ENCODE peak calls at places on chromosomes 13 and 19, in four cellular contexts. Z is HepG2, A is fibroblast of lung, B is neuronal stem cell. S is an unnamed sample.

GRCh38 chr13:30453727-30454126 is 12.0 kb downstream of the HMGB1 start:
- DNase-seq in A (no peak), B (no peak), Z (no peak), S (no peak)

GRCh38 chr13:112776354-112776753 is 86.5 kb downstream of the ATP11A start:
- DNase-seq in Z (no peak), B (no peak), A (no peak), S (no peak)

GRCh38 chr13:45456196-45456972 is 8.4 kb upstream of the COG3 start:
- DNase-seq in A (peak), Z (no peak), B (no peak), S (peak)

GRCh38 chr13:98900442-98900841 is 77.4 kb downstream of the DOCK9 start:
- DNase-seq in B (no peak), Z (no peak), A (no peak), S (no peak)

GRCh38 chr19:35248310-35249145 is at the start of gene LSR:
- DNase-seq in B (peak), A (no peak), Z (peak), S (peak)

GRCh38 chr19:9937001-9937411 is 691 bp upstream of the OLFM2 start:
- DNase-seq in A (no peak), Z (no peak), B (no peak), S (no peak)

GRCh38 chr19:7710616-7711015 is 8.7 kb upstream of the FCER2 start:
- DNase-seq in Z (no peak), B (no peak), A (no peak), S (no peak)

GRCh38 chr13:76019421-76020044 is 383.4 kb downstream of the LMO7 start:
- DNase-seq in A (peak), Z (peak), B (no peak), S (no peak)

GRCh38 chr19:8307400-8307964 is 676 bp downstream of the CD320 start:
- DNase-seq in Z (peak), B (no peak), A (no peak), S (no peak)

GRCh38 chr19:13053761-13054604 is 48.7 kb downstream of the LYL1 start:
- DNase-seq in A (peak), B (peak), Z (peak), S (peak)

GRCh38 chr19:58037927-58038687 is 4.3 kb downstream of the ZSCAN1 start:
- DNase-seq in A (no peak), Z (no peak), B (no peak), S (no peak)

GRCh38 chr19:56918682-56919307 is 78.3 kb upstream of the PEG3 start:
- DNase-seq in Z (peak), A (no peak), B (no peak), S (no peak)

GRCh38 chr19:50794778-50795664 is 4.8 kb downstream of the ACP4 start:
- DNase-seq in B (no peak), A (no peak), Z (no peak), S (no peak)

GRCh38 chr19:19261350-19262189 is 11.5 kb downstream of the TM6SF2 start:
- DNase-seq in B (peak), A (no peak), Z (no peak), S (no peak)

GRCh38 chr13:40167327-40167726 is 499.1 kb downstream of the FOXO1 start:
- DNase-seq in Z (no peak), A (no peak), B (no peak), S (no peak)

GRCh38 chr13:74819549-74819948 is 662.4 kb downstream of the TBC1D4 start:
- DNase-seq in B (no peak), A (peak), Z (no peak), S (peak)

GRCh38 chr13:26112843-26113242 is 61.0 kb upstream of the SHISA2 start:
- DNase-seq in Z (no peak), A (no peak), B (no peak), S (peak)

GRCh38 chr13:44698076-44698475 is 121.9 kb upstream of the TSC22D1 start:
- DNase-seq in B (peak), A (no peak), Z (no peak), S (no peak)

GRCh38 chr13:56886398-56886797 is 254.3 kb upstream of the PRR20A start:
- DNase-seq in A (no peak), B (no peak), Z (no peak), S (no peak)

GRCh38 chr19:46065486-46065885 is 24.7 kb upstream of the IGFL4 start:
- DNase-seq in Z (no peak), B (no peak), A (peak), S (peak)

GRCh38 chr13:111950697-111951096 is 116.3 kb upstream of the SOX1 start:
- DNase-seq in A (no peak), Z (no peak), B (no peak), S (no peak)

GRCh38 chr13:98476106-98476505 is 100.8 kb downstream of the STK24 start:
- DNase-seq in A (no peak), Z (no peak), B (no peak), S (no peak)

GRCh38 chr13:27522847-27523246 is 72.5 kb upstream of the MTIF3 start:
- DNase-seq in B (no peak), A (no peak), Z (no peak), S (no peak)

GRCh38 chr13:87671031-87671823 is at the start of gene SLITRK5:
- DNase-seq in A (peak), B (peak), Z (peak), S (peak)
- H2AFZ ChIP-seq in A (peak), B (peak), Z (peak), S (peak)

GRCh38 chr13:59641758-59642157 is 522.0 kb downstream of the DIAPH3 start:
- DNase-seq in Z (no peak), B (no peak), A (peak), S (no peak)
- H2AFZ ChIP-seq in Z (no peak), B (no peak), A (no peak), S (no peak)

GRCh38 chr19:5801796-5802616 is 2.9 kb upstream of the NRTN start:
- DNase-seq in B (peak), Z (no peak), A (peak), S (no peak)
- H2AFZ ChIP-seq in B (peak), Z (no peak), A (no peak), S (no peak)

GRCh38 chr19:49587227-49587626 is 3.8 kb upstream of the PRR12 start:
- DNase-seq in B (no peak), Z (no peak), A (no peak), S (no peak)

GRCh38 chr19:49583239-49583638 is 2.1 kb downstream of the PRRG2 start:
- DNase-seq in B (no peak), Z (no peak), A (no peak), S (no peak)

GRCh38 chr19:49581007-49581508 is at the start of gene PRRG2:
- DNase-seq in A (no peak), Z (no peak), B (no peak), S (peak)

GRCh38 chr19:49588370-49589122 is 2.4 kb upstream of the PRR12 start:
- DNase-seq in Z (no peak), B (no peak), A (no peak), S (no peak)

DNA sequence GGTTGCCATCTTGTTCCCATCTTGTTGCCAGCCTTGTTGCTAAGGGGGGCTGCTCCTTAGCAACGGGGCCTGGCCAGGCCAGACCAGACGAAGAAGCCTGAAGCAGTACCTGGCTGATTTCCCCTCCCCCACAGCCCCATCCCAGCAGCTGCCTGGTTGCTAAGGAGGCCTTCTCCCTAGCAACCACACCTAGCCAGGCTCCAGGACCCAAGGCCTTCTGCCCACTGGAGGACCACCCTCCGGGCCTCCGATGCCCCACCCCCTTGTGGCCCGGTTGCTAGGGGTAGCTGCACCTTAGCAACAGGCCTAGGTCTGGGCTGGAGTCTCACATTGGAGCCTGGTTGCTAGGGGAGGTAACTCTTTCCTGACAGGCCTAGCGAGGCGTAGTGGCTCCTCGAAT is 3.9 kb downstream of the PRRG2 start:
- DNase-seq in B (no peak), A (no peak), Z (no peak), S (no peak)
- H2AFZ ChIP-seq in B (peak), A (no peak), Z (no peak), S (no peak)

GRCh38 chr13:52786747-52787146 is 47.1 kb upstream of the CNMD start:
- DNase-seq in B (no peak), Z (no peak), A (no peak), S (peak)

GRCh38 chr13:52788011-52788410 is 48.4 kb upstream of the CNMD start:
- DNase-seq in Z (no peak), A (no peak), B (no peak), S (no peak)

GRCh38 chr13:52784591-52785340 is 45.1 kb upstream of the CNMD start:
- DNase-seq in B (no peak), A (no peak), Z (no peak), S (no peak)

GRCh38 chr13:52785721-52786120 is 46.1 kb upstream of the CNMD start:
- DNase-seq in A (no peak), B (no peak), Z (no peak), S (no peak)

GRCh38 chr13:52787212-52787611 is 47.6 kb upstream of the CNMD start:
- DNase-seq in Z (no peak), B (no peak), A (no peak), S (no peak)
- H2AFZ ChIP-seq in Z (no peak), B (no peak), A (no peak), S (no peak)

GRCh38 chr13:85363504-85363903 is 435.7 kb downstream of the SLITRK6 start:
- DNase-seq in A (no peak), B (no peak), Z (no peak), S (no peak)

GRCh38 chr13:85366759-85367417 is 432.3 kb downstream of the SLITRK6 start:
- DNase-seq in B (no peak), A (peak), Z (no peak), S (no peak)

GRCh38 chr13:85371254-85371653 is 428.0 kb downstream of the SLITRK6 start:
- DNase-seq in B (no peak), A (no peak), Z (peak), S (no peak)

GRCh38 chr13:85368686-85369085 is 430.5 kb downstream of the SLITRK6 start:
- DNase-seq in Z (no peak), B (no peak), A (no peak), S (no peak)

GRCh38 chr13:85367887-85368286 is 431.3 kb downstream of the SLITRK6 start:
- DNase-seq in A (peak), B (no peak), Z (no peak), S (no peak)
- H2AFZ ChIP-seq in A (no peak), B (no peak), Z (no peak), S (no peak)

GRCh38 chr19:2307518-2308012 is 389 bp downstream of the LINGO3 start:
- DNase-seq in A (no peak), B (no peak), Z (no peak), S (no peak)
- H2AFZ ChIP-seq in A (no peak), B (peak), Z (no peak), S (no peak)

GRCh38 chr19:39497850-39498261 is 891 bp upstream of the DLL3 start:
- DNase-seq in Z (peak), A (peak), B (peak), S (no peak)
- H2AFZ ChIP-seq in Z (peak), A (peak), B (peak), S (peak)

GRCh38 chr19:53467503-53468262 is at the start of gene ZNF813:
- DNase-seq in Z (peak), A (peak), B (peak), S (peak)

GRCh38 chr19:53466726-53467125 is 807 bp upstream of the ZNF813 start:
- DNase-seq in Z (no peak), A (no peak), B (no peak), S (no peak)

GRCh38 chr19:53471916-53472315 is 4.4 kb downstream of the ZNF813 start:
- DNase-seq in Z (no peak), B (no peak), A (no peak), S (no peak)

GRCh38 chr19:53463263-53463662 is 4.3 kb upstream of the ZNF813 start:
- DNase-seq in Z (no peak), A (peak), B (peak), S (no peak)

GRCh38 chr19:53467138-53467502 is 413 bp upstream of the ZNF813 start:
- DNase-seq in B (no peak), A (no peak), Z (no peak), S (no peak)
- H2AFZ ChIP-seq in B (peak), A (peak), Z (peak), S (peak)

GRCh38 chr13:23722726-23723453 is 152.7 kb downstream of the TNFRSF19 start:
- DNase-seq in Z (peak), B (no peak), A (no peak), S (no peak)
- H2AFZ ChIP-seq in Z (no peak), B (peak), A (no peak), S (no peak)